ENCODE peak calls at places on chromosomes 11 and 22, in nine cellular contexts. One of them, this sample, is unnamed.

GRCh38 chr22:35785181-35785923 is 67.7 kb downstream of the APOL5 start:
- DNase-seq in RPMI7951: peak
- DNase-seq in GM04503: peak
- DNase-seq in stimulated activated CD4-positive, alpha-beta T cell treated with anti-CD3 and anti-CD28 coated beads, TNF-alpha, amount 100 ng/mL, for 4 hours: no peak
- DNase-seq in T-helper 22 cell: no peak
- DNase-seq in GM20000: no peak
- DNase-seq in WTC11: no peak
- DNase-seq in NCI-H146: no peak
- DNase-seq in T-helper 1 cell: no peak
- DNase-seq in this sample: no peak

GRCh38 chr11:27848423-27848822 is 148.2 kb upstream of the BDNF start:
- DNase-seq in RPMI7951: no peak
- DNase-seq in GM04503: no peak
- DNase-seq in stimulated activated CD4-positive, alpha-beta T cell treated with anti-CD3 and anti-CD28 coated beads, TNF-alpha, amount 100 ng/mL, for 4 hours: no peak
- DNase-seq in T-helper 22 cell: no peak
- DNase-seq in GM20000: no peak
- DNase-seq in WTC11: no peak
- DNase-seq in NCI-H146: no peak
- DNase-seq in T-helper 1 cell: no peak
- DNase-seq in this sample: no peak

GRCh38 chr11:78830277-78830676 is 255.6 kb upstream of the NARS2 start:
- DNase-seq in RPMI7951: no peak
- DNase-seq in GM04503: no peak
- DNase-seq in stimulated activated CD4-positive, alpha-beta T cell treated with anti-CD3 and anti-CD28 coated beads, TNF-alpha, amount 100 ng/mL, for 4 hours: no peak
- DNase-seq in T-helper 22 cell: no peak
- DNase-seq in GM20000: no peak
- DNase-seq in WTC11: peak
- DNase-seq in NCI-H146: peak
- DNase-seq in T-helper 1 cell: no peak
- DNase-seq in this sample: no peak

GRCh38 chr11:104033134-104033533 is 3.3 kb upstream of the DDI1 start:
- DNase-seq in RPMI7951: no peak
- DNase-seq in GM04503: peak
- DNase-seq in stimulated activated CD4-positive, alpha-beta T cell treated with anti-CD3 and anti-CD28 coated beads, TNF-alpha, amount 100 ng/mL, for 4 hours: no peak
- DNase-seq in T-helper 22 cell: no peak
- DNase-seq in GM20000: no peak
- DNase-seq in WTC11: no peak
- DNase-seq in NCI-H146: no peak
- DNase-seq in T-helper 1 cell: no peak
- DNase-seq in this sample: no peak

GRCh38 chr11:119635776-119636175 is 93.2 kb downstream of the NECTIN1 start:
- DNase-seq in RPMI7951: no peak
- DNase-seq in GM04503: no peak
- DNase-seq in stimulated activated CD4-positive, alpha-beta T cell treated with anti-CD3 and anti-CD28 coated beads, TNF-alpha, amount 100 ng/mL, for 4 hours: no peak
- DNase-seq in T-helper 22 cell: no peak
- DNase-seq in GM20000: no peak
- DNase-seq in WTC11: no peak
- DNase-seq in NCI-H146: no peak
- DNase-seq in T-helper 1 cell: no peak
- DNase-seq in this sample: no peak

GRCh38 chr22:41350087-41350486 is 31.7 kb upstream of the TEF start:
- DNase-seq in RPMI7951: no peak
- DNase-seq in GM04503: no peak
- DNase-seq in stimulated activated CD4-positive, alpha-beta T cell treated with anti-CD3 and anti-CD28 coated beads, TNF-alpha, amount 100 ng/mL, for 4 hours: no peak
- DNase-seq in T-helper 22 cell: no peak
- DNase-seq in GM20000: no peak
- DNase-seq in WTC11: no peak
- DNase-seq in NCI-H146: no peak
- DNase-seq in T-helper 1 cell: no peak
- DNase-seq in this sample: no peak

GRCh38 chr22:39496131-39496838 is 5.8 kb upstream of the MIEF1 start:
- DNase-seq in RPMI7951: peak
- DNase-seq in GM04503: no peak
- DNase-seq in stimulated activated CD4-positive, alpha-beta T cell treated with anti-CD3 and anti-CD28 coated beads, TNF-alpha, amount 100 ng/mL, for 4 hours: peak
- DNase-seq in T-helper 22 cell: no peak
- DNase-seq in GM20000: no peak
- DNase-seq in WTC11: peak
- DNase-seq in NCI-H146: peak
- DNase-seq in T-helper 1 cell: no peak
- DNase-seq in this sample: peak

GRCh38 chr22:23107487-23108323 is 34.1 kb downstream of the RSPH14 start:
- DNase-seq in RPMI7951: no peak
- DNase-seq in GM04503: no peak
- DNase-seq in stimulated activated CD4-positive, alpha-beta T cell treated with anti-CD3 and anti-CD28 coated beads, TNF-alpha, amount 100 ng/mL, for 4 hours: no peak
- DNase-seq in T-helper 22 cell: no peak
- DNase-seq in GM20000: no peak
- DNase-seq in WTC11: no peak
- DNase-seq in NCI-H146: no peak
- DNase-seq in T-helper 1 cell: no peak
- DNase-seq in this sample: no peak

GRCh38 chr11:10564692-10565318 is 3.7 kb downstream of the LYVE1 start:
- DNase-seq in RPMI7951: peak
- DNase-seq in GM04503: no peak
- DNase-seq in stimulated activated CD4-positive, alpha-beta T cell treated with anti-CD3 and anti-CD28 coated beads, TNF-alpha, amount 100 ng/mL, for 4 hours: no peak
- DNase-seq in T-helper 22 cell: no peak
- DNase-seq in GM20000: no peak
- DNase-seq in WTC11: no peak
- DNase-seq in NCI-H146: no peak
- DNase-seq in T-helper 1 cell: no peak
- DNase-seq in this sample: no peak